ENCODE peak calls at places on chromosome 17, in five cellular contexts. W is left ventricle myocardium inferior; L is astrocyte of the spinal cord; T is cerebellar cortex; J is effector memory CD4-positive, alpha-beta T cell. Q is an unnamed sample.

GRCh38 chr17:15377608-15378007 is 36.2 kb upstream of the TEKT3 start:
- DNase-seq in J (no peak), L (peak; percentile 73), T (no peak), W (no peak), Q (peak; percentile 68)

GRCh38 chr17:17495448-17496188 is 577 bp downstream of the RASD1 start:
- DNase-seq in W (no peak), T (peak; percentile 16), J (no peak), L (peak; percentile 59), Q (no peak)

GRCh38 chr17:57115377-57115776 is 30.3 kb downstream of the AKAP1 start:
- DNase-seq in W (no peak), T (no peak), J (no peak), L (no peak), Q (no peak)

GRCh38 chr17:76115138-76115754 is 11.7 kb upstream of the EXOC7 start:
- DNase-seq in L (no peak), J (no peak), W (no peak), T (no peak), Q (no peak)

GRCh38 chr17:7502987-7503386 is 18.8 kb downstream of the POLR2A start:
- DNase-seq in J (no peak), W (no peak), L (no peak), T (no peak), Q (no peak)

GRCh38 chr17:60557805-60558204 is 31.8 kb upstream of the APPBP2 start:
- DNase-seq in W (no peak), L (no peak), J (no peak), T (no peak), Q (no peak)

GRCh38 chr17:20191066-20191465 is 181.9 kb downstream of the SPECC1 start:
- DNase-seq in T (peak; percentile 21), L (peak; percentile 91), J (no peak), W (no peak), Q (no peak)

GRCh38 chr17:64608571-64608981 is 53.5 kb downstream of the SMURF2 start:
- DNase-seq in J (no peak), L (peak; percentile 51), T (no peak), W (no peak), Q (no peak)

GRCh38 chr17:37698856-37699255 is 46.0 kb downstream of the HNF1B start:
- DNase-seq in L (no peak), W (no peak), T (no peak), J (no peak), Q (no peak)

Q was measured in anterior cingulate cortex.